ENCODE peak calls at places on chromosomes 16 and 17, in five cellular contexts. Y is endodermal cell, D is hepatocyte, M is fibroblast of lung, Q is stomach. L is an unnamed sample. For H3K4me1, the result is how much of the 10 kb centered on the place peaks cover.

GRCh38 chr17:83100220-83100852 is 20.9 kb downstream of the METRNL start:
- DNase-seq in D (no peak), M (no peak), Q (peak), Y (no peak), L (peak)

GRCh38 chr17:79749156-79749815 is 18.5 kb downstream of the ENPP7 start:
- DNase-seq in M (peak), D (no peak), Y (no peak), Q (no peak), L (no peak)

GRCh38 chr16:70610273-70611223 is 35.8 kb upstream of the IL34 start:
- DNase-seq in Q (no peak), Y (no peak), M (no peak), D (peak), L (peak)

GRCh38 chr16:83453977-83454376 is 353.8 kb upstream of the HSBP1 start:
- DNase-seq in Q (no peak), Y (no peak), D (no peak), M (no peak), L (no peak)

GRCh38 chr16:67504190-67505021 is 21.1 kb upstream of the AGRP start:
- DNase-seq in Q (no peak), M (peak), Y (no peak), D (no peak), L (peak)

GRCh38 chr16:46673320-46674013 is 15.5 kb downstream of the VPS35 start:
- DNase-seq in Q (peak), M (peak), Y (peak), D (peak), L (no peak)

GRCh38 chr17:31051517-31051916 is 43.3 kb upstream of the NF1 start:
- DNase-seq in Y (no peak), M (peak), D (no peak), Q (no peak), L (no peak)

GRCh38 chr17:79925242-79925957 is 86.2 kb upstream of the CBX4 start:
- DNase-seq in D (no peak), Y (peak), Q (peak), M (peak), L (peak)

GRCh38 chr17:489758-490329 is 137.2 kb upstream of the RPH3AL start:
- DNase-seq in Q (peak), Y (peak), D (peak), M (peak), L (peak)

GRCh38 chr16:35753559-35754390 is 2294.4 kb downstream of the TP53TG3F start:
- DNase-seq in D (peak), Y (no peak), M (no peak), Q (no peak), L (no peak)

GRCh38 chr17:42702446-42702845 is 20.1 kb downstream of the CNTNAP1 start:
- DNase-seq in Q (no peak), M (no peak), D (no peak), Y (no peak), L (no peak)

GRCh38 chr17:81494984-81495383 is 17.6 kb downstream of the ACTG1 start:
- DNase-seq in M (no peak), D (no peak), Y (peak), Q (no peak), L (no peak)

GRCh38 chr17:63140255-63140654 is 174.2 kb downstream of the TANC2 start:
- DNase-seq in Y (no peak), D (no peak), Q (no peak), M (no peak), L (no peak)

GRCh38 chr16:9048302-9048700 is 43.1 kb upstream of the HAPSTR1 start:
- DNase-seq in D (no peak), Q (no peak), Y (no peak), M (peak), L (no peak)

GRCh38 chr17:37255434-37255833 is 120.4 kb upstream of the C17orf78 start:
- DNase-seq in M (no peak), Y (no peak), D (no peak), Q (no peak), L (no peak)

GRCh38 chr17:27430882-27431491 is 25.3 kb upstream of the KSR1 start:
- DNase-seq in D (peak), M (peak), Y (peak), Q (peak), L (peak)

GRCh38 chr16:81581107-81581506 is 136.5 kb downstream of the CMIP start:
- DNase-seq in D (peak), M (peak), Q (peak), Y (no peak), L (peak)

GRCh38 chr16:53542283-53542682 is 39.3 kb upstream of the AKTIP start:
- DNase-seq in D (no peak), Y (peak), Q (no peak), M (no peak), L (no peak)

GRCh38 chr17:72487731-72488325 is 367.0 kb downstream of the SOX9 start:
- DNase-seq in D (no peak), Y (peak), Q (no peak), M (no peak), L (no peak)

GRCh38 chr16:67822511-67822910 is 15.8 kb downstream of the TSNAXIP1 start:
- DNase-seq in Y (no peak), D (no peak), M (peak), Q (no peak), L (no peak)

GRCh38 chr17:78226752-78227454 is 4.5 kb upstream of the TMEM235 start:
- DNase-seq in M (no peak), D (no peak), Q (no peak), Y (peak), L (peak)

GRCh38 chr16:88535181-88535856 is 34.9 kb upstream of the ZC3H18 start:
- DNase-seq in D (no peak), Y (no peak), M (no peak), Q (no peak), L (no peak)

GRCh38 chr16:88535857-88536222 is 34.4 kb upstream of the ZC3H18 start:
- DNase-seq in Q (no peak), D (no peak), M (no peak), Y (no peak), L (no peak)

GRCh38 chr16:88536971-88537751 is 33.0 kb upstream of the ZC3H18 start:
- DNase-seq in Q (no peak), M (no peak), D (no peak), Y (no peak), L (no peak)

GRCh38 chr16:88537864-88538263 is 32.3 kb upstream of the ZC3H18 start:
- DNase-seq in Y (no peak), D (no peak), Q (no peak), M (no peak), L (no peak)

DNA sequence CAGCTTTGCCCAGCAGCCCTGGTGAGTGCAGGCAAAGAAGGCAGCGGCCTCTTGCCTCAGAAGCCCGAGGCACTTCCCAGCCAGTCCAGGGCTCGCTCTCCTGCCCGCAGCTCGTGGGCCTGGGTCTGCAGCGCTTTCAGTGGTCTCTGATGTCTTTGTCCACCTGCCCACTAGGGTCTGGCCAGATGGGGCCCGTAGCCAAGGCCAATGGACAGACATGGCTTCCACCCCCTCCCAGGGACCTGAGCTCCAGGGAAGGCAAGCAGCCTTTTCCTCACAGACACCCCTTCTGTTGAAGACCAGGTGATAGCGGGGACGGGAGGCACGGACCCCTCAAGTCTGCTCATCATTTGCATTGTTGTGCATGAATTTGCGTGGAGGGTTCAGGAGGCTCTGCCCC is 33.7 kb upstream of the ZC3H18 start:
- DNase-seq in D (no peak), Q (no peak), Y (no peak), M (no peak), L (no peak)
- H3K4me1 ChIP-seq in D (under half), Q (under half), Y (under half), M (under half), L (under half)

DNA sequence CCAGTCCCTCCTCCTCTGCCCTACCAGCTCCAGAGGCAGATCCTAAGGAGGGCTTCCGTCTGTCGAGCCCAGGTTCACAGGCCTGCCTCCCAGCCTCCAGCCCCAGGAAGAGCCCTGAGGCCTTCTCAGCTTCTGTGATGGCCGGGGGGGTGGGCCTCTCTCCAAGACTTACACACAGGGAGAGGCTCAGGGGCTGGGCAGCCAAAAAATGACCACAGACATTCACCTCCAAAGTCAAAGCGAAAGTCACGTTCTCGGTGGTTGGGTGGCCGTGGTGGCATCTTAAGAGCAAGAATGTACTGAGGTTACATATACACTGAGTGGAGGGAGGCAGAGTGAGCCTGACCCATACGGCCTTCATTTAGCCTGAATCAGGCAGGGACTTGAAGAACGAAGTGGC is 119.1 kb downstream of the CCDC182 start:
- DNase-seq in Y (no peak), M (no peak), D (no peak), Q (no peak), L (no peak)
- H3K4me1 ChIP-seq in Y (under half), M (under half), D (under half), Q (under half), L (under half)

DNA sequence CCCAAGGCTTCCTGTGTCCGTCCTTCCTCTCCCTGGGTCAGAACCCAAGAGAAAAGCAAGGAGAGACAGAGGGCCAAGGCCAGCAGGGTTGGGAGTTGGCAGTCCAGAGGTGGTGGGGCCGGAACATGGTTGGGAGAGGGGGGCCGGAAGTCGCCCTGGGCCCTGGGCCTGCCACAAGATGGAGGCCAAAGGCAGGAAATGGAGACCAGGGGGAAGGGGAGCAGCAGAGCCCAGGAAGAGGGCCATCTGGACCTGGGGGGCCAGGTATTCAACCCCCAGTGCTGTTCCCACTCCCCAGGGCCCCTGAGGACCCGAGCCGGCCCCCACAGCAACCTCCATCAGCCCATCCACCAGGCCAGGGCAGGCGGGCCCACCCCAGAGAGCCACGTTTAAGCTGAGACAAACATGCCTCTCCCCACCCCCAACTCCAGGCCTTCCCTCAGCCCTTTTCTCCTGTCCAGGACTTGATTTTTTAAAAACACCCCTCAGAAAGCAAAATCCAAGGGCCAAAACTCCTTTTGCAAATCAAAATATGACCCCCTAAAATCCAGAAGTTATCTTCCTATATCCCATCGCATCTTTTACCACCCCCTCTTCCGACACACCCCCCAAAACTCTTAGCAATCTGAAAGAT is 4.4 kb upstream of the BCL6B start:
- DNase-seq in D (no peak), Q (no peak), M (no peak), Y (peak), L (peak)
- H3K4me1 ChIP-seq in D (under half), Q (under half), M (under half), Y (under half), L (under half)

GRCh38 chr16:1707193-1707790 is 1.3 kb downstream of the MAPK8IP3 start:
- DNase-seq in Y (peak), D (peak), Q (no peak), M (peak), L (no peak)
- H3K4me1 ChIP-seq in Y (under half), D (under half), Q (under half), M (under half), L (under half)

GRCh38 chr17:68453991-68454665 is 3.2 kb downstream of the WIPI1 start:
- DNase-seq in Y (no peak), Q (no peak), D (no peak), M (no peak), L (no peak)
- H3K4me1 ChIP-seq in Y (under half), Q (under half), D (under half), M (under half), L (under half)

GRCh38 chr16:85667261-85667660 is 21.5 kb downstream of the GINS2 start:
- DNase-seq in Y (no peak), M (no peak), D (no peak), Q (no peak), L (no peak)

GRCh38 chr16:85665373-85665740 is 23.4 kb downstream of the GINS2 start:
- DNase-seq in Y (no peak), D (no peak), Q (no peak), M (no peak), L (no peak)

GRCh38 chr16:85667841-85668413 is 20.8 kb downstream of the GINS2 start:
- DNase-seq in Q (no peak), D (no peak), M (no peak), Y (no peak), L (no peak)

GRCh38 chr16:85664580-85665372 is 24.0 kb downstream of the GINS2 start:
- DNase-seq in M (no peak), Y (no peak), D (no peak), Q (no peak), L (no peak)

DNA sequence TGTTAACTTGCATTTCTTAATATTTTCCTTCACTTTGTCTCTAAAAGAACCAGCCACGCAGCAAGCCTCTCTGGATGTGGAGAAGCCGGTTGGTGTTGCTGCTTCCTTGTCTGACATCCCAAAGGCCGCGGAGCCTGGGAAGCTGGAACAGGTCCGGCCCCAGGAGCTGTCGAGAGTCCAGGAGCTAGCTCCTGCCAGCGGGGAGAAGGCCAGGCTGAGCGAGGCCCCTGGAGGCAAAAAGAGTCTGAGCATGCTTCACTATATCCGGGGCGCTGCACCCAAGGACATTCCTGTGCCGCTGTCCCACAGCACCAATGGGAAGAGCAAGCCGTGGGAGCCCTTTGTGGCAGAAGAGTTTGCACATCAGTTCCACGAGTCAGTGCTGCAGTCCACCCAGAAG is 22.8 kb downstream of the GINS2 start:
- DNase-seq in Q (no peak), D (no peak), M (no peak), Y (no peak), L (no peak)
- H3K4me1 ChIP-seq in Q (under half), D (under half), M (under half), Y (under half), L (under half)

GRCh38 chr16:89318430-89318758 is 100.9 kb downstream of the ZNF778 start:
- DNase-seq in Q (no peak), Y (no peak), M (no peak), D (no peak), L (no peak)

GRCh38 chr16:89318871-89319627 is 101.5 kb downstream of the ZNF778 start:
- DNase-seq in D (no peak), M (no peak), Q (no peak), Y (no peak), L (no peak)

GRCh38 chr16:89320717-89321501 is 103.4 kb downstream of the ZNF778 start:
- DNase-seq in M (peak), D (peak), Q (peak), Y (peak), L (peak)

GRCh38 chr16:89319883-89320716 is 102.6 kb downstream of the ZNF778 start:
- DNase-seq in Y (no peak), M (peak), Q (peak), D (peak), L (no peak)

DNA sequence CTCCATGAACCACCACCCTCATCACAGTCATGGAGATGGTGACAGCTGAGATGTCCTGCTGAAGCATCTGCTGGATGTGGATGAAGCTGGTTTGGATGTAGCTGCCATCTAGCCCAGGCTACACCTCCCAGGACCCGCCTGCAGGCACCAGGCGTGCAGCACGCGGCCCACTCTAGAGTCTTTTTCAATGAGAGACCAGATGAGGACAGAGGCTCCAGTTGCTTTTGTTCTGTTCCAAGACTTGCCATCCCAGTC is 102.1 kb downstream of the ZNF778 start:
- DNase-seq in Q (no peak), Y (no peak), M (no peak), D (no peak), L (no peak)
- H3K4me1 ChIP-seq in Q (half or more), Y (under half), M (half or more), D (under half), L (under half)

GRCh38 chr17:17106716-17107115 is 64.5 kb downstream of the MPRIP start:
- DNase-seq in Y (no peak), D (no peak), M (peak), Q (no peak), L (no peak)
- H3K4me1 ChIP-seq in Y (under half), D (under half), M (under half), Q (half or more), L (under half)